ENCODE peak calls at places on chromosomes 13 and 19, in four cellular contexts. T, I, O and B are unnamed samples.

GRCh38 chr19:13888281-13888680 is 11.3 kb downstream of the NANOS3 start:
- DNase-seq in T (no peak), I (no peak), O (no peak), B (no peak)

GRCh38 chr13:80037505-80037888 is 303.4 kb downstream of the SPRY2 start:
- DNase-seq in T (no peak), I (no peak), O (no peak), B (no peak)

GRCh38 chr19:18109731-18110671 is 12.4 kb downstream of the MAST3 start:
- DNase-seq in T (no peak), I (peak), O (peak), B (peak)

GRCh38 chr19:38650911-38651584 is 3.6 kb downstream of the ACTN4 start:
- DNase-seq in T (no peak), I (no peak), O (no peak), B (no peak)

GRCh38 chr19:55935206-55935605 is 3.1 kb upstream of the NLRP13 start:
- DNase-seq in T (no peak), I (no peak), O (no peak), B (no peak)

GRCh38 chr13:73177911-73178565 is 119.2 kb downstream of the KLF5 start:
- DNase-seq in T (no peak), I (no peak), O (no peak), B (no peak)

GRCh38 chr13:45934283-45934682 is 82.7 kb upstream of the SIAH3 start:
- DNase-seq in T (no peak), I (no peak), O (no peak), B (no peak)

GRCh38 chr19:3976495-3977241 is 5.8 kb upstream of the DAPK3 start:
- DNase-seq in T (no peak), I (no peak), O (no peak), B (no peak)

GRCh38 chr19:3336680-3337523 is 29.5 kb upstream of the NFIC start:
- DNase-seq in T (no peak), I (no peak), O (peak), B (no peak)

GRCh38 chr13:24617394-24618218 is 62.6 kb upstream of the ATP12A start:
- DNase-seq in T (no peak), I (no peak), O (no peak), B (no peak)

GRCh38 chr13:109271555-109271954 is 514.8 kb downstream of the IRS2 start:
- DNase-seq in T (no peak), I (no peak), O (no peak), B (no peak)

GRCh38 chr13:49977992-49978391 is 18.9 kb upstream of the TRIM13 start:
- DNase-seq in T (no peak), I (no peak), O (no peak), B (no peak)
- TF ChIP-seq NR3C1 in T (no peak), I (no peak), O (no peak), B (no peak)

GRCh38 chr13:27824121-27824520 is 31.8 kb downstream of the GSX1 start:
- DNase-seq in T (no peak), I (no peak), O (no peak), B (no peak)

GRCh38 chr13:27822873-27823311 is 30.6 kb downstream of the GSX1 start:
- DNase-seq in T (no peak), I (no peak), O (no peak), B (no peak)

GRCh38 chr13:27821566-27821965 is 29.3 kb downstream of the GSX1 start:
- DNase-seq in T (no peak), I (no peak), O (no peak), B (peak)

GRCh38 chr13:27820524-27821482 is 28.5 kb downstream of the GSX1 start:
- DNase-seq in T (no peak), I (no peak), O (no peak), B (peak)

DNA sequence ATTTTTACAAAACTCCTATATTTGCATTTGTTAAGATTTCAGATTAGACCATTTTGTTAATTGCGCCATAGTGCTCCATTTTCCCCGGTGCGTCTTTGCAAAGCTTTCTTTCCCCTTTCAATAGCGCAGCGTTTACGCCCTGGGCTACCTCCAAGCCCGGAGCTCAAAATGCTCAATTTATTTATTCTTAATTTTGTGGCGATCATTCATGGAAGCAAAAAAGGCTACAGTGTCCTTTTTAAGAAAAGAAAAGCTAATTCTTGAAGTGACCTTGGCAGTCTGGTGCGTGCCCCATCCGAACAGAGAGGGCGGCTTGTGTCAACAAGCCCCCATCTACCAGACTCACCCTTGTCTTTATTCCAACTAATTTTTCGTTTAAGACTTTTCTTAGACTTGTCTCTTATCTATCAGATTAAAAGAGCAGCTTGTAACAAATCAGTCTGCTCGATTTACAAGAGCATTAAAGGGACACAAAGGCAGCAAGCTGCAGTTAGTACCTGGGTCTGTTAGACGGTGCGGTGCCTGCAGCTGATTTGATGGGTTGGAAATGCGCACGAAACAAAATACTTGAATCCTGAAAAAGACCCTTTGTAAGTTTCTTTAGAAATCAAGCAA is 30.1 kb downstream of the GSX1 start:
- DNase-seq in T (no peak), I (no peak), O (no peak), B (no peak)
- TF ChIP-seq ESRRA in T (no peak), I (no peak), O (no peak), B (no peak)

GRCh38 chr19:1767464-1767933 is 14.2 kb downstream of the ONECUT3 start:
- DNase-seq in T (peak), I (peak), O (no peak), B (peak)
- TF ChIP-seq NR3C1 in T (no peak), I (no peak), O (no peak), B (no peak)

GRCh38 chr19:33234736-33235135 is 9.1 kb upstream of the SLC7A10 start:
- DNase-seq in T (no peak), I (no peak), O (no peak), B (no peak)
- TF ChIP-seq ESRRA in T (no peak), I (no peak), O (no peak), B (no peak)